ENCODE peak calls at places on chromosomes 3 and 15, in ten cellular contexts. M, R, K, P, O, H, S, A, I and Z are unnamed samples.

GRCh38 chr15:60184579-60184978 is 180.5 kb downstream of the FOXB1 start:
- DNase-seq in M (peak), R (peak), K (no peak), P (no peak), O (no peak), H (no peak), S (no peak), A (no peak), I (peak), Z (no peak)

GRCh38 chr3:65246561-65246960 is 558.8 kb upstream of the ADAMTS9 start:
- DNase-seq in M (no peak), R (no peak), K (no peak), P (no peak), O (no peak), H (no peak), S (no peak), A (no peak), I (no peak), Z (no peak)

GRCh38 chr15:90553248-90553745 is 23.6 kb downstream of the CRTC3 start:
- DNase-seq in M (no peak), R (no peak), K (no peak), P (no peak), O (no peak), H (no peak), S (peak), A (no peak), I (peak), Z (peak)

GRCh38 chr15:38577405-38577987 is 12.9 kb upstream of the RASGRP1 start:
- DNase-seq in M (no peak), R (no peak), K (no peak), P (no peak), O (no peak), H (no peak), S (no peak), A (no peak), I (no peak), Z (no peak)

GRCh38 chr15:68781766-68782588 is 38.7 kb downstream of the ANP32A start:
- DNase-seq in M (no peak), R (no peak), K (no peak), P (peak), O (no peak), H (peak), S (no peak), A (no peak), I (no peak), Z (no peak)

GRCh38 chr3:184907941-184908649 is 96.1 kb downstream of the VPS8 start:
- DNase-seq in M (peak), R (no peak), K (no peak), P (no peak), O (no peak), H (no peak), S (no peak), A (no peak), I (no peak), Z (no peak)

GRCh38 chr15:65055201-65055870 is 10.1 kb downstream of the SLC51B start:
- DNase-seq in M (no peak), R (peak), K (no peak), P (no peak), O (no peak), H (no peak), S (no peak), A (no peak), I (peak), Z (no peak)

GRCh38 chr3:86895202-86895601 is 95.7 kb downstream of the VGLL3 start:
- DNase-seq in M (no peak), R (no peak), K (no peak), P (no peak), O (no peak), H (no peak), S (no peak), A (no peak), I (peak), Z (no peak)

GRCh38 chr15:69591905-69592508 is 139.4 kb downstream of the RPLP1 start:
- DNase-seq in M (no peak), R (no peak), K (no peak), P (no peak), O (no peak), H (no peak), S (no peak), A (no peak), I (no peak), Z (no peak)